ENCODE peak calls at places on chromosomes 16 and 17, in seven cellular contexts. One of them, this sample, is unnamed.

GRCh38 chr16:48231675-48232214 is 12.4 kb upstream of the LONP2 start:
- DNase-seq in right atrium auricular region: no peak
- DNase-seq in fibroblast of lung: peak; percentile 25
- DNase-seq in CD8-positive, alpha-beta T cell: no peak
- DNase-seq in left ventricle myocardium inferior: peak; percentile 21
- DNase-seq in suprapubic skin: no peak
- DNase-seq in IMR-90: peak; percentile 49
- DNase-seq in this sample: peak; percentile 59

GRCh38 chr17:2909164-2909852 is 113.1 kb downstream of the RAP1GAP2 start:
- DNase-seq in CD8-positive, alpha-beta T cell: no peak
- DNase-seq in left ventricle myocardium inferior: no peak
- DNase-seq in fibroblast of lung: no peak
- DNase-seq in IMR-90: no peak
- DNase-seq in suprapubic skin: no peak
- DNase-seq in right atrium auricular region: no peak
- DNase-seq in this sample: peak; percentile 84

GRCh38 chr16:65547799-65548446 is 426.1 kb upstream of the CDH11 start:
- DNase-seq in fibroblast of lung: peak; percentile 99
- DNase-seq in CD8-positive, alpha-beta T cell: no peak
- DNase-seq in IMR-90: peak; percentile 93
- DNase-seq in suprapubic skin: no peak
- DNase-seq in right atrium auricular region: no peak
- DNase-seq in left ventricle myocardium inferior: no peak
- DNase-seq in this sample: no peak

GRCh38 chr17:27343972-27344607 is 50.2 kb downstream of the WSB1 start:
- DNase-seq in IMR-90: no peak
- DNase-seq in fibroblast of lung: peak; percentile 80
- DNase-seq in left ventricle myocardium inferior: no peak
- DNase-seq in right atrium auricular region: no peak
- DNase-seq in suprapubic skin: no peak
- DNase-seq in CD8-positive, alpha-beta T cell: no peak
- DNase-seq in this sample: no peak

GRCh38 chr17:8315740-8316217 is 5.7 kb downstream of the ARHGEF15 start:
- DNase-seq in CD8-positive, alpha-beta T cell: no peak
- DNase-seq in suprapubic skin: no peak
- DNase-seq in fibroblast of lung: no peak
- DNase-seq in IMR-90: no peak
- DNase-seq in left ventricle myocardium inferior: no peak
- DNase-seq in right atrium auricular region: no peak
- DNase-seq in this sample: no peak

GRCh38 chr17:27989046-27989445 is 53.4 kb upstream of the NLK start:
- DNase-seq in left ventricle myocardium inferior: no peak
- DNase-seq in suprapubic skin: no peak
- DNase-seq in CD8-positive, alpha-beta T cell: no peak
- DNase-seq in IMR-90: no peak
- DNase-seq in right atrium auricular region: no peak
- DNase-seq in fibroblast of lung: peak; percentile 50
- DNase-seq in this sample: no peak

GRCh38 chr16:10929853-10930754 is 12.2 kb downstream of the DEXI start:
- DNase-seq in suprapubic skin: no peak
- DNase-seq in IMR-90: no peak
- DNase-seq in CD8-positive, alpha-beta T cell: no peak
- DNase-seq in fibroblast of lung: peak; percentile 62
- DNase-seq in right atrium auricular region: no peak
- DNase-seq in left ventricle myocardium inferior: no peak
- DNase-seq in this sample: no peak

GRCh38 chr16:85396879-85397871 is 215.9 kb upstream of the GSE1 start:
- DNase-seq in suprapubic skin: no peak
- DNase-seq in right atrium auricular region: no peak
- DNase-seq in fibroblast of lung: no peak
- DNase-seq in IMR-90: no peak
- DNase-seq in CD8-positive, alpha-beta T cell: no peak
- DNase-seq in left ventricle myocardium inferior: peak; percentile 15
- DNase-seq in this sample: peak; percentile 50

GRCh38 chr16:25896412-25896811 is 204.7 kb downstream of the HS3ST4 start:
- DNase-seq in IMR-90: no peak
- DNase-seq in right atrium auricular region: no peak
- DNase-seq in left ventricle myocardium inferior: no peak
- DNase-seq in suprapubic skin: no peak
- DNase-seq in fibroblast of lung: no peak
- DNase-seq in CD8-positive, alpha-beta T cell: no peak
- DNase-seq in this sample: no peak

GRCh38 chr16:35431829-35432663 is 1972.6 kb downstream of the TP53TG3F start:
- DNase-seq in IMR-90: no peak
- DNase-seq in left ventricle myocardium inferior: no peak
- DNase-seq in right atrium auricular region: no peak
- DNase-seq in fibroblast of lung: no peak
- DNase-seq in CD8-positive, alpha-beta T cell: no peak
- DNase-seq in suprapubic skin: no peak
- DNase-seq in this sample: peak; percentile 53

GRCh38 chr17:73647331-73647730 is 3.1 kb upstream of the SDK2 start:
- DNase-seq in suprapubic skin: peak; percentile 43
- DNase-seq in IMR-90: no peak
- DNase-seq in fibroblast of lung: no peak
- DNase-seq in left ventricle myocardium inferior: no peak
- DNase-seq in CD8-positive, alpha-beta T cell: no peak
- DNase-seq in right atrium auricular region: no peak
- DNase-seq in this sample: no peak

DNA sequence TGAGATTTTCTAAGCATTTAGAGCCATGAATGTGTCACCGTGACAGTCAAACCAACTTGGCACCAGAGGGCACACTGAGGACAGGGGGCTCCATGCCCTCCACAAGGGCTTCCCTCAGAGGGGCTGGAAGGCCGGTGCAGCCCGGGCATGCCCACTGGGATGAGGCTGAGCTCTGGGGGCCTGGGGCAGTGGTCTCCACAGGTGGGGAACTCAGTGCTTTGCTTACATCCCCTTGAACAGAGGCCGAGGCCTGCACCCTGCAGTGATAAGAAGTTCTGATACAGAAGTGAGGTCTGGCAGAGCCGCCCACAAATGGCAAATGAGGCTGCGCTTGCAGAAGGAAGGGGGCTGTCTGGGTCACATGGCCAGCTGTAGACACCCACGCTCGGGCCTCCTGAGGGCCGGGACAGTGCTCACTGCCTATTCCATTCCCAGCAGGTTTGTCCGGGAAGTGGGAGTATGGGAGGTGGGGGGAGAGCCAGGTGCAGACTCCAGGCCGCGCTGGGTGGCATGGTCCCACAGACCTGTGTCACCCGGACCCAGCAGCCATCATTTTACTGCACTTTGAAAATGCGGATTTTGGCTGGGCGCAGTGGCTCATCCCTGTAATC is 116.8 kb upstream of the CREBBP start:
- DNase-seq in CD8-positive, alpha-beta T cell: no peak
- DNase-seq in left ventricle myocardium inferior: no peak
- DNase-seq in right atrium auricular region: no peak
- DNase-seq in suprapubic skin: no peak
- DNase-seq in IMR-90: no peak
- DNase-seq in fibroblast of lung: no peak
- DNase-seq in this sample: no peak
- TF ChIP-seq CTCF in CD8-positive, alpha-beta T cell: no peak
- TF ChIP-seq CTCF in left ventricle myocardium inferior: no peak
- TF ChIP-seq CTCF in right atrium auricular region: no peak
- TF ChIP-seq CTCF in suprapubic skin: no peak
- TF ChIP-seq CTCF in IMR-90: no peak
- TF ChIP-seq CTCF in fibroblast of lung: no peak
- TF ChIP-seq CTCF in this sample: no peak

DNA sequence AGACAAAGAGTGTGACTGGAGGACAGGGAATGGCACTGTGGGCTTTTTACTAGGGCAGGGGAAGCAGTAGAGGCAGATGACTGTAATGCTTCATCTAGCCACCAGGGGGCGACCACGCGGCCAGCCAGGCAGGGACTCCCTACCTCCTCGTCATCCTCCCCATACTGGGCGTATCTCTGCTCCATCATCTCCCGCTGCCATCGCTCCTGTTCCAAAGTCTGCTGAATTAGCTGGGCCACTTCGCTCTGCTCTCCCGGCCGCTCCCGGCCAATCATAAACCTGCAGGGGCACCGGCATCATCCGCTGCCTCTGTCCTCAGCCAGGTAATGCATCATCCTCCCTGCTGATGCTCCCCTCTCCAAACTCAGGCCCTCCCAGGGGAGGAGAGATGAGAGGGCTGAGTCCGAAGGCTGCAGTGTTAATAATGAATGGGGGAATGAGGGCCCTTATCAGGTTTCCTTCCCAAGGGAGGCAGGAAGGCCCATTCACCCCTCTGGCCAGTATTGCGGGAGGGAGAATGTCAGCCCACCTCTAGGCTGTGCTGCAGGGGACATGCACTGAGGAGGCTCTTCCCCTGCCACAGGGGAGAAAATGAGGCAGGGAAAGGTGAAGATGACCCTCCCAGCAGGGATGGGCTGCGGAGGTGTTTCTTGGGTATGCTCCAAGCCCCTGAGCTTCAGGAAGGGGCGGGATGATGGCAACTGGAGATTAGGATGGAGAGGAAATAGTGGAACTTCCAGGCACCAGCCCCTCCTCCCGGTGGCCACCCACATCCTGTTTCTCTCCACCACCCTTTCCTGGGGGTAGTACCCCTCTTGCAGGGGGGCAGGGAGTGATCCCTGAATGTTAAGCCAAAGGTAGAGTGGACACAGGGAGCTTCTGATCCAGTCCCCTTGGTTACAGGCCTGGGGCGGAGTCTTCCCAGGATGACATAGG is 10.3 kb upstream of the SAMD14 start:
- DNase-seq in left ventricle myocardium inferior: peak; percentile 81
- DNase-seq in suprapubic skin: no peak
- DNase-seq in IMR-90: peak; percentile 73
- DNase-seq in right atrium auricular region: peak; percentile 81
- DNase-seq in CD8-positive, alpha-beta T cell: peak; percentile 89
- DNase-seq in fibroblast of lung: peak; percentile 68
- DNase-seq in this sample: peak; percentile 89
- H3K27ac ChIP-seq in left ventricle myocardium inferior: peak overlapping the region; percentile 74
- H3K27ac ChIP-seq in suprapubic skin: no peak overlapping the region
- H3K27ac ChIP-seq in IMR-90: no peak overlapping the region
- H3K27ac ChIP-seq in right atrium auricular region: peak overlapping the region; percentile 26
- H3K27ac ChIP-seq in CD8-positive, alpha-beta T cell: no peak overlapping the region
- H3K27ac ChIP-seq in fibroblast of lung: peak overlapping the region; percentile 28
- H3K27ac ChIP-seq in this sample: peak overlapping the region; percentile 40

DNA sequence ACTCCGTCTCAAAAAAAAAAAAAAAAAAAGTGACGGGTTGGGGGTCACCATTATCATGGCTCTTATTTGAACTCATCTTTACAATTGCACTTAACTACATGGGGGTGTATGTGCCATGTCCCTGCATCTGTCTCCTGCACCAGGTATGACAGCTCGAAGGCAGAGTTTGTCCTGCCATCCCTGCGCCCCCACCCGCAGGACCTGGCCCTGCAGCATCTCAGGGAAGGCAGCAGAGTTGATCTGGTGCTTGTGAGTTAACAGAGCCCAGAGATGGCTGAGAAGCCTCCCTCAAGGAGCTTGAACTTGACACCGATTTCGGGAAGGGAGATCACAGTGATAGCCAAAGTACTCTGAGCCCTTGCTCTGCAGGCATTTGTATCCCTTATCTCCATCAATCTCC is 44.8 kb downstream of the C16orf82 start:
- DNase-seq in right atrium auricular region: no peak
- DNase-seq in IMR-90: no peak
- DNase-seq in fibroblast of lung: no peak
- DNase-seq in left ventricle myocardium inferior: no peak
- DNase-seq in suprapubic skin: no peak
- DNase-seq in CD8-positive, alpha-beta T cell: no peak
- DNase-seq in this sample: no peak
- TF ChIP-seq CTCF in right atrium auricular region: no peak
- TF ChIP-seq CTCF in IMR-90: no peak
- TF ChIP-seq CTCF in fibroblast of lung: no peak
- TF ChIP-seq CTCF in left ventricle myocardium inferior: no peak
- TF ChIP-seq CTCF in suprapubic skin: no peak
- TF ChIP-seq CTCF in CD8-positive, alpha-beta T cell: no peak
- TF ChIP-seq CTCF in this sample: no peak

DNA sequence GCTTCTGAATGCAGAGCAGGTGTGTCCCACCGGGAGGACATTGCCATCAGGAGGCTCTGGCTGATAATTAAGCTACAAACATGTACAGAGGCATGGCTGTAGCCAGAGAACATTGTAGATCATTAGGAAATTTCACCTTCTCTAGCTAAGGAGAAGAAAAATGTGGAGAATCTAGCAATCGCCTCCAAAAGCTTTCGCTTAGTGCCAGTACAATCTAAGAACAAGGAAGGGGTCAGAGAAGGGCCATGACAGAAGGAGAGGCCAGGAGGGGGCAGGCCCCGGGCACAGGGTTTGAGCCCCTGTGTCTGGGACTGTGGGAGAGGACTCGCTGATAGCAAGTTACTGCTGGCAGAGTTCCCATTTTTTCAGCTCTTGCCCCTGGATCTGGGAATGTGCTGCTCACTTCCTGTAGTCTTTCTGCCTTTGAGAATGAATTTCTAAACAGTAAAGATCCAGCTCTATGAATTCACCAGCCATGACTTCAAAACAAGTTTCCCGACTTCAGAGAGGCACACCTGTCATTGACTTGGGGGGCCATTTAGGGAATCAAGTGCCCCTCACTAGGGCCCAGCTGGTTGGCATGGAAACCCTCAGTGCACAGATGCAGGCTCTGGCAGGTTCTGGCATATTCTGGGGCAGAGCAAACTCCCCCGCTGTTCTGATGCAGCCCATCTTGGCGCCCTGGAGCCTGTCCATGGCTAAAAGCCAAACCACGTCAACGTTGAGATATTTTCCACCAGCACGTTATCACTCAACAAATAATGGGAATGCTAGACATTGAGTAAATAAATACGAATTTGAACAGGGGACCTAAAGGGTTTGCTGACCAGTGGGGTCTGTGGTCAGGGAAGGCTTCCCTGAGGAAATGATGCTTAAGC is 59.5 kb upstream of the CACNG4 start:
- DNase-seq in suprapubic skin: no peak
- DNase-seq in fibroblast of lung: peak; percentile 73
- DNase-seq in right atrium auricular region: peak; percentile 58
- DNase-seq in left ventricle myocardium inferior: peak; percentile 19
- DNase-seq in IMR-90: peak; percentile 72
- DNase-seq in CD8-positive, alpha-beta T cell: no peak
- DNase-seq in this sample: no peak
- H3K27ac ChIP-seq in suprapubic skin: no peak overlapping the region
- H3K27ac ChIP-seq in fibroblast of lung: peak overlapping the region; percentile 6
- H3K27ac ChIP-seq in right atrium auricular region: peak overlapping the region; percentile 31
- H3K27ac ChIP-seq in left ventricle myocardium inferior: peak overlapping the region; percentile 36
- H3K27ac ChIP-seq in IMR-90: no peak overlapping the region
- H3K27ac ChIP-seq in CD8-positive, alpha-beta T cell: no peak overlapping the region
- H3K27ac ChIP-seq in this sample: no peak overlapping the region

GRCh38 chr17:67019126-67019507 is 25.2 kb upstream of the CACNG1 start:
- DNase-seq in CD8-positive, alpha-beta T cell: no peak
- DNase-seq in IMR-90: no peak
- DNase-seq in fibroblast of lung: no peak
- DNase-seq in suprapubic skin: no peak
- DNase-seq in right atrium auricular region: no peak
- DNase-seq in left ventricle myocardium inferior: no peak
- DNase-seq in this sample: no peak
- TF ChIP-seq CTCF in CD8-positive, alpha-beta T cell: no peak
- TF ChIP-seq CTCF in IMR-90: no peak
- TF ChIP-seq CTCF in fibroblast of lung: no peak
- TF ChIP-seq CTCF in suprapubic skin: no peak
- TF ChIP-seq CTCF in right atrium auricular region: no peak
- TF ChIP-seq CTCF in left ventricle myocardium inferior: no peak
- TF ChIP-seq CTCF in this sample: no peak